ENCODE peak calls at places on chromosomes 2 and 18, in five cellular contexts. V is nephron progenitor cell, E is A549, H is HFF-Myc, L is type B pancreatic cell. S is an unnamed sample.

GRCh38 chr2:172878260-172878659 is 142.6 kb downstream of the RAPGEF4 start:
- DNase-seq in L (no peak), H (no peak), E (no peak), V (no peak), S (no peak)

GRCh38 chr2:124048664-124049063 is 23.6 kb downstream of the CNTNAP5 start:
- DNase-seq in H (no peak), V (no peak), L (no peak), E (no peak), S (no peak)

GRCh38 chr2:112062894-112063293 is 7.8 kb downstream of the TMEM87B start:
- DNase-seq in H (no peak), E (no peak), L (no peak), V (no peak), S (no peak)

GRCh38 chr2:20707601-20708000 is 40.7 kb downstream of the GDF7 start:
- DNase-seq in E (no peak), H (no peak), L (no peak), V (no peak), S (no peak)

GRCh38 chr2:152718909-152719645 is 657 bp downstream of the ARL6IP6 start:
- DNase-seq in E (peak), H (peak), V (no peak), L (no peak), S (no peak)

GRCh38 chr2:206158563-206159345 is 490 bp downstream of the NDUFS1 start:
- DNase-seq in E (peak), H (no peak), V (no peak), L (no peak), S (no peak)

GRCh38 chr18:58263055-58263732 is 219.2 kb downstream of the NEDD4L start:
- DNase-seq in V (no peak), L (no peak), E (peak), H (no peak), S (no peak)

GRCh38 chr2:187994464-187995331 is 297.0 kb upstream of the GULP1 start:
- DNase-seq in E (no peak), V (no peak), H (peak), L (no peak), S (no peak)

GRCh38 chr2:177352441-177353070 is 40.0 kb upstream of the AGPS start:
- DNase-seq in E (no peak), V (no peak), L (no peak), H (no peak), S (no peak)

GRCh38 chr2:6412533-6413085 is 453.1 kb downstream of the CMPK2 start:
- DNase-seq in H (no peak), E (no peak), V (no peak), L (no peak), S (no peak)

GRCh38 chr2:124822516-124822915 is 797.4 kb downstream of the CNTNAP5 start:
- DNase-seq in L (no peak), H (no peak), E (no peak), V (no peak), S (no peak)

GRCh38 chr2:14907014-14907612 is 274.6 kb downstream of the LRATD1 start:
- DNase-seq in L (no peak), E (peak), V (no peak), H (no peak), S (no peak)

GRCh38 chr18:1014951-1015627 is 110.4 kb downstream of the ADCYAP1 start:
- DNase-seq in V (no peak), L (no peak), E (no peak), H (no peak), S (no peak)

GRCh38 chr18:32373995-32374394 is 96.7 kb downstream of the GAREM1 start:
- DNase-seq in L (no peak), E (no peak), H (no peak), V (no peak), S (no peak)

GRCh38 chr2:165639504-165639903 is 154.5 kb downstream of the GALNT3 start:
- DNase-seq in V (no peak), H (no peak), L (no peak), E (no peak), S (no peak)

GRCh38 chr2:37472959-37473358 is 128.5 kb downstream of the QPCT start:
- DNase-seq in E (peak), V (no peak), H (no peak), L (no peak), S (no peak)

GRCh38 chr2:196927318-196928225 is 1.1 kb upstream of the PGAP1 start:
- DNase-seq in L (no peak), H (no peak), E (peak), V (no peak), S (no peak)

GRCh38 chr18:52937840-52938239 is 597.8 kb downstream of the DCC start:
- DNase-seq in V (no peak), E (no peak), L (no peak), H (no peak), S (no peak)

GRCh38 chr18:79575891-79576685 is 103.5 kb upstream of the CTDP1 start:
- DNase-seq in E (no peak), V (no peak), L (no peak), H (peak), S (peak)

GRCh38 chr2:230774348-230774951 is 61.8 kb downstream of the CAB39 start:
- DNase-seq in H (no peak), V (no peak), E (peak), L (no peak), S (no peak)

GRCh38 chr2:152376385-152376784 is 41.4 kb downstream of the FMNL2 start:
- DNase-seq in V (no peak), E (no peak), L (no peak), H (no peak), S (no peak)

GRCh38 chr18:6396843-6397242 is 17.9 kb downstream of the L3MBTL4 start:
- DNase-seq in L (no peak), V (no peak), H (no peak), E (no peak), S (no peak)

GRCh38 chr2:238479847-238480246 is 53.1 kb downstream of the ASB1 start:
- DNase-seq in L (no peak), E (no peak), H (no peak), V (no peak), S (no peak)
- TF ChIP-seq CTCF in L (no peak), E (no peak), H (no peak), V (no peak), S (no peak)

DNA sequence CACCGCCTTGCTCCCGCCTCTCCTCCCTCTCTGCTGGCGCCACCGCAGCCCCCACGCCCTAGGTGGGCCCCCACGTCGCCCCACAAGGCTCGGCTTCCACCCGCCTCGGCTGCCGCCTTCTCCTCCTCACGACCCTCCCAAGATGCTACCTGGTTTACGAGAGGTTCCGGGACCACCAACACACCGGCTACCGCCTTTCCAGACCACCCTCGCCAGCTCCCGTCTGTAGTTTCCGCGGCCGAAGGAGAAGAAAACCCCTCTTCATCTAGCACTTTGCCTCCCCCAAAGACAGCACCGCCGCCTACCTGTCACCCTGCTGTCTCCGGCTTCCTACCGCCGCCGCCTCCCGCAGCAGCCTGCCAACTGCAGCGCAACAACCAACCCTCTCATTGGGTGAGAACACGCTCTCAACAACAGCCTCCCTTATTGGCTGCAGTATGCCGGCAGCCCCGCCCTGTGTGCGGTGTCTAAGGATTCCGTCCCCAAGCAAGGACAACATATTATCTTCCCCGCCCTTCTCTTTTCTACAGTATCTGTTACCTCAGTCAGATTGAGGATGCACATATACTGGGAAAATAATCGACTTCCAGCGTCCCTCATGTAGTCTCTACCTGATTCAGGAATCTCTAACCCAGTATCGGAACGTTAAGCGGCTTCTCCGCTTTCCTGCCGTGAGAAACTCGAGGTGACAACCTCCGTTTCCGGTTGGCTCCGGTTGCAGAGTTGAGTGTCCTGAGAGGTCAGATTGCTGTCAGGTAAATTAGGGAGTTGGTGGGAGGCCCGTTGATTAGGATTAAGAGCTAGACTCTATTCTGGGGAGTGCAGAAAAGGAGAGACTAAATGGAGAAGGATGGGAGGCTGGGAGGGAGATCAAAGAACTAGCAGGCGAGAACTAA is at the start of the genes HYCC2 and NDUFB3:
- DNase-seq in E (peak), H (peak), V (peak), L (peak), S (peak)
- TF ChIP-seq CTCF in E (peak), H (peak), V (no peak), L (peak), S (no peak)

GRCh38 chr2:60556441-60556997 is 3.1 kb upstream of the BCL11A start:
- DNase-seq in H (no peak), E (no peak), V (peak), L (no peak), S (no peak)

GRCh38 chr2:60559880-60560279 is 6.4 kb upstream of the BCL11A start:
- DNase-seq in V (no peak), H (no peak), L (no peak), E (no peak), S (no peak)

GRCh38 chr2:60556998-60557955 is 3.8 kb upstream of the BCL11A start:
- DNase-seq in L (no peak), V (peak), E (no peak), H (no peak), S (no peak)

GRCh38 chr2:60558536-60558935 is 5.1 kb upstream of the BCL11A start:
- DNase-seq in E (no peak), H (no peak), V (no peak), L (no peak), S (no peak)

DNA sequence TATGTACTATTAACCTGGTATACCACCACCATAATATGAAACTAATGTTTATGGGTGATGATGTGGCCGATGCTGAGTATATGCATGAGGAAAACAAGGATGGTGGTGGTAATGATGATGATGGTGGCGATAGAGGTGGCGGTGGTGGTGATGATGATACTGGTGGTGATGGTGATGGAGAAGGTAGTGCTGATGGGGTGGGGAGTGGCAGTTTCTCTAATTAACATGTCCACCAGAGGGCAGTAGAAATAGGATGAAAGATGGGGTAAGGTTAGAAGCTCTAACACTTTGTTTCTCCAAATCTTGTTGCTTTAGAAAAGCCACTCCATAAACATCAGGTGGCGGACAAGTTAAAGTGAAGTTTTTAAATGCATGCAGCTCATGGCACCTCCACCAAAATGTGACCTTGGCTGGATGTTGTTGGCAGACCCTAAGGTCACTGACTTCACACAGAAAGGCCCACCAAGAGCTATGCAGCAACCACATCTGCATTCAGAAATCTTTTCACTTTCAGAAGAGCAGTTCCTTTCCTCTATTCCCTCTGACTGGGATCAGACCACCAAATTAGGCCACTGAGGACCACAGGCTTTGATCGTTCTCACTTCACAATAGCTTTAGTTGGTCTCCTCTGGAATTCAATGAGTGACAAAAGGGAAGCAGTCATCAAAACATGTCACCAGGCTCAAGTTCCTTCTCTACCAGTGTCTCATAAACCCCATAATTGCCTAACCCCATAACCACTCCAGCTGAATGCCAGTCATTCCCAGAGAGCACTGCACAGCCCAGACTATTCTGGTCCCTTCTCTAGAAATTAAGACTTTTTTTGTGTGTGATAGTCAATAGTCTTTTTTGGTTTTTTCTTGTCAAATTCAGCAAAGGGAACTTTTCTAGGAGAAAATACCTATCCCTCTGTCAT is 7.5 kb upstream of the BCL11A start:
- DNase-seq in L (no peak), H (no peak), E (peak), V (no peak), S (no peak)
- TF ChIP-seq CTCF in L (peak), H (peak), E (peak), V (peak), S (peak)

GRCh38 chr2:216694201-216694825 is 1.0 kb downstream of the IGFBP5 start:
- DNase-seq in L (peak), E (peak), V (peak), H (no peak), S (no peak)
- TF ChIP-seq CTCF in L (peak), E (no peak), V (no peak), H (no peak), S (no peak)

DNA sequence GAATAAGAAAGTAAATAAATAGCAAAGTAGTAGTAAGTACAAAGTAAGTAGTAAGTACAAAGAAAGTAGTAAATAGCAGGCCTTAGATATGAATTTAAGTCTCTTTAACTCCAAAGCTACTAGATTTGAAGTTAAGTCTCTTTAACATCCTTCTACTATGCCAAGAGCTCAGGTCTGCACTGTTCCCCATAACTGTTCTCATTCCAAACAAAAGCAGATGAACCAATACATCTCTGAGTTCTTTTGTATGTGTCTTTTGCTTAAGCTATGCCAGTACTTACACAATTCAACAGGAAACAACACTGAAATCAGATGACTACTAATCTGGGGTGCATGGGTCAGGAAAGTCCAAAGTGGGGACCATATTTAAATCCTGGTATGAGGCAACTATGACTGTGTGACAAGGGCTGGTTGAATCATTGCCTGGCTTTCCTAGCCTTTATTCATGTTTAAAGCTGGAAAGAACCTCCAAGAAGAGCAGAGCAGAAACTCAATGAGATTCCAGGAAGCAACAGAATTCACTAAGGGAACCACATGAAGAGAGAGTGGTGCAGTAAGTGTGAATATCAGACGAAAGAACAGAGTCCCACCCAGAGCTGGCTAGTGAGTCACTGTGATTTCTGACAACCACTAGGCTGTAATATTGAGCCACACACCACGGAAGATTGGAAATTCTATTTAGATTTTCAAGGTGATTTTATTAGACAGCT is 51.0 kb upstream of the CYP26B1 start:
- DNase-seq in E (peak), L (no peak), H (no peak), V (no peak), S (no peak)
- TF ChIP-seq CTCF in E (peak), L (no peak), H (no peak), V (no peak), S (no peak)

DNA sequence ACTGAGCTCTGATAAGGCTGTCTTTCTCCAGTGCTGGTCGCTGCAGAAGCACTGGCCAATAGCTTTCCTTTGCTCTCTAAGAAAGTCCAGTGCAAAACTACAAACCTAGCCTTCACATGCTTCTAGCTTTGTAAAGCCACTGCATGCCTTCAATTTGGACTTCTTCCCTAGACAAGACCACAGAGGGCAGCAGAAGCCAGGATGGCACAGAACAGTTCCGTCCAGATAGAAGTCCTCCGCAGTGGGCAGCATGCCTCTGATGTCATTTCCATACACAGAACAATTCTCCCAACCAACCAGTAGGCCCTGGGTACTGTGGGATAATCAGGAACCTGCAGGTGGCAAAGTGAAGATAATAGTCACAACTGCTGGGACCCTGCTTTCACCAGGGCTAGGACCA is 3.3 kb downstream of the ST6GAL2 start:
- DNase-seq in L (no peak), V (no peak), H (no peak), E (peak), S (no peak)
- TF ChIP-seq CTCF in L (no peak), V (no peak), H (peak), E (peak), S (no peak)

GRCh38 chr2:28512607-28512965 is 16.7 kb downstream of the PLB1 start:
- DNase-seq in L (no peak), E (no peak), H (no peak), V (no peak), S (no peak)

GRCh38 chr2:28515176-28515751 is 19.4 kb downstream of the PLB1 start:
- DNase-seq in E (no peak), V (no peak), L (no peak), H (no peak), S (no peak)

GRCh38 chr2:28511871-28512606 is 16.2 kb downstream of the PLB1 start:
- DNase-seq in E (no peak), V (no peak), L (no peak), H (no peak), S (no peak)

GRCh38 chr2:28510184-28510583 is 14.3 kb downstream of the PLB1 start:
- DNase-seq in L (no peak), V (no peak), E (no peak), H (no peak), S (no peak)

DNA sequence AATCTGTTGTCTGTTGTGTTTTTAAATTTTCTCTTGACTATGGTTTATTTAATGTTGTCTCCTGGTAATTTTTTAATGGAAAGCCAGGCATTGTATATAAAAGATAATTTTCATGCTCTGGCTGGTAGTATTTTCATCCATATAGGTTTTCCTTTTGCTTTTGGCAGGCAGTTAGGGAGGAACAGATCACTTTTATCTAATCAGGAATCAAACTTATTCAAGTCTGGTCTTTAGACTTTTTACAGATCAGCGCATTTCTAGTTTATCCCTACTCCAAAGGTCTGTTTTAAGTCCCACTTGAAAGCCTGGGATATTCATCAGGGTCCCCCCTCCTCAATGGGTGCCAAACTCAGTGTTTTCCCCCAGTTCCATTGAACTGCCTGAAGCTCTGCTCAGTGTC is 17.2 kb downstream of the PLB1 start:
- DNase-seq in H (no peak), V (no peak), E (no peak), L (no peak), S (no peak)
- TF ChIP-seq CTCF in H (no peak), V (no peak), E (no peak), L (no peak), S (no peak)

GRCh38 chr2:86368181-86368824 is 30.9 kb upstream of the REEP1 start:
- DNase-seq in V (peak), E (peak), H (no peak), L (no peak), S (peak)
- TF ChIP-seq CTCF in V (peak), E (peak), H (peak), L (peak), S (no peak)

GRCh38 chr2:224069172-224069571 is 30.1 kb upstream of the SERPINE2 start:
- DNase-seq in E (no peak), V (no peak), L (no peak), H (no peak), S (no peak)

GRCh38 chr2:224077773-224078507 is 38.9 kb upstream of the SERPINE2 start:
- DNase-seq in E (no peak), V (no peak), H (no peak), L (no peak), S (no peak)

GRCh38 chr2:224075588-224075987 is 36.5 kb upstream of the SERPINE2 start:
- DNase-seq in H (no peak), V (no peak), E (no peak), L (no peak), S (no peak)

GRCh38 chr2:224073676-224074075 is 34.6 kb upstream of the SERPINE2 start:
- DNase-seq in H (no peak), E (no peak), L (no peak), V (no peak), S (no peak)

DNA sequence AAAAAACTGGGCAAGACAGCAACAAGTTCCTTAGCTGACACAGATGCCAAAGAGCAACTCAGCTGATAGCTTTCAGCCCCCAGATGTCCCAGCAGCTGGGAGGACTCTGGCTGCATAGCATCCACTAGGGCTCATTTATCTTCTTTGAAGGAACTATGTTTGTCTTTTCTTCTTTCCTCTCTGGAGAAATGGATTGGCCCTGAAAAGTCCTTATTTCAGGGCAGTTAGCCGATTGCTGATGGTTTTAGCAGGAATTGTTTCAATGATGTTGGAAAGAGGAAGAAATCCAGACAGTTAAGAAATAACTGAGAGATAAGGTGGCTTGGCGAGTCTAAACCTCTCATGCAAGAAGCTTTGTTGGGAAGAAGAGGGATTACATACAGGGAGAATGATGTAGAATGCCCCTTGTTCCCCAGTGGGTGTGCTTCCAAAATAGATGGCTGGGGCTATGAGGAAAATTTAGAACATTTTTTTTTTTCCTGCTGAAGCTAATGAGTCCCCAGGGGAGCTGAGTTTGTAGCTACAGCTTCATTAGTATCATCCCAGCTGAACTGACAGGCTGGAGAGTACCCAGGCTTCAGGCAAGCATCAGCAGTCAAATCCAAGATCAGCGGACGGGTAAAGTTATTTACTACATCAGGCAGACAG is 33.6 kb upstream of the SERPINE2 start:
- DNase-seq in H (no peak), E (no peak), L (no peak), V (no peak), S (no peak)
- TF ChIP-seq CTCF in H (no peak), E (no peak), L (no peak), V (no peak), S (no peak)

S was measured in activated B cell treated with CpG ODN at 0.5 μM for 24 hours.